ENCODE peak calls at places on chromosomes 2 and 18, in nine cellular contexts. One of them, this sample, is unnamed.

GRCh38 chr18:10234281-10234680 is 220.2 kb upstream of the APCDD1 start:
- DNase-seq in activated naive CD4-positive, alpha-beta T cell treated with Interleukin-2 at 50 U/mL for 16 hours: no peak
- DNase-seq in left ventricle myocardium superior: no peak
- DNase-seq in stimulated activated CD4-positive, alpha-beta T cell treated with anti-CD3 and anti-CD28 coated beads, Interleukin-4, amount 100 ng/mL, for 1 hour: no peak
- DNase-seq in GM13976: no peak
- DNase-seq in ureter: no peak
- DNase-seq in GM12892: no peak
- DNase-seq in NCI-H460: no peak
- DNase-seq in colonic mucosa: no peak
- DNase-seq in this sample: no peak

GRCh38 chr2:26172866-26173595 is at the start of gene GAREM2:
- DNase-seq in activated naive CD4-positive, alpha-beta T cell treated with Interleukin-2 at 50 U/mL for 16 hours: no peak
- DNase-seq in left ventricle myocardium superior: no peak
- DNase-seq in stimulated activated CD4-positive, alpha-beta T cell treated with anti-CD3 and anti-CD28 coated beads, Interleukin-4, amount 100 ng/mL, for 1 hour: no peak
- DNase-seq in GM13976: no peak
- DNase-seq in ureter: no peak
- DNase-seq in GM12892: peak
- DNase-seq in NCI-H460: no peak
- DNase-seq in colonic mucosa: no peak
- DNase-seq in this sample: no peak

GRCh38 chr2:8572712-8573233 is 109.1 kb upstream of the ID2 start:
- DNase-seq in activated naive CD4-positive, alpha-beta T cell treated with Interleukin-2 at 50 U/mL for 16 hours: no peak
- DNase-seq in left ventricle myocardium superior: no peak
- DNase-seq in stimulated activated CD4-positive, alpha-beta T cell treated with anti-CD3 and anti-CD28 coated beads, Interleukin-4, amount 100 ng/mL, for 1 hour: no peak
- DNase-seq in GM13976: no peak
- DNase-seq in ureter: no peak
- DNase-seq in GM12892: no peak
- DNase-seq in NCI-H460: no peak
- DNase-seq in colonic mucosa: no peak
- DNase-seq in this sample: no peak

GRCh38 chr18:13276530-13277520 is 58.3 kb downstream of the LDLRAD4 start:
- DNase-seq in activated naive CD4-positive, alpha-beta T cell treated with Interleukin-2 at 50 U/mL for 16 hours: peak
- DNase-seq in left ventricle myocardium superior: no peak
- DNase-seq in stimulated activated CD4-positive, alpha-beta T cell treated with anti-CD3 and anti-CD28 coated beads, Interleukin-4, amount 100 ng/mL, for 1 hour: no peak
- DNase-seq in GM13976: no peak
- DNase-seq in ureter: no peak
- DNase-seq in GM12892: no peak
- DNase-seq in NCI-H460: no peak
- DNase-seq in colonic mucosa: no peak
- DNase-seq in this sample: no peak

GRCh38 chr2:133819906-133820305 is 251.6 kb upstream of the NCKAP5 start:
- DNase-seq in activated naive CD4-positive, alpha-beta T cell treated with Interleukin-2 at 50 U/mL for 16 hours: no peak
- DNase-seq in left ventricle myocardium superior: no peak
- DNase-seq in stimulated activated CD4-positive, alpha-beta T cell treated with anti-CD3 and anti-CD28 coated beads, Interleukin-4, amount 100 ng/mL, for 1 hour: no peak
- DNase-seq in GM13976: no peak
- DNase-seq in ureter: no peak
- DNase-seq in GM12892: no peak
- DNase-seq in NCI-H460: no peak
- DNase-seq in colonic mucosa: no peak
- DNase-seq in this sample: no peak

GRCh38 chr2:202870431-202871160 is 970 bp downstream of the ICA1L start:
- DNase-seq in activated naive CD4-positive, alpha-beta T cell treated with Interleukin-2 at 50 U/mL for 16 hours: peak
- DNase-seq in left ventricle myocardium superior: peak
- DNase-seq in stimulated activated CD4-positive, alpha-beta T cell treated with anti-CD3 and anti-CD28 coated beads, Interleukin-4, amount 100 ng/mL, for 1 hour: peak
- DNase-seq in GM13976: peak
- DNase-seq in ureter: peak
- DNase-seq in GM12892: peak
- DNase-seq in NCI-H460: peak
- DNase-seq in colonic mucosa: peak
- DNase-seq in this sample: peak

GRCh38 chr2:207869784-207870778 is 100.4 kb upstream of the FZD5 start:
- DNase-seq in activated naive CD4-positive, alpha-beta T cell treated with Interleukin-2 at 50 U/mL for 16 hours: no peak
- DNase-seq in left ventricle myocardium superior: no peak
- DNase-seq in stimulated activated CD4-positive, alpha-beta T cell treated with anti-CD3 and anti-CD28 coated beads, Interleukin-4, amount 100 ng/mL, for 1 hour: no peak
- DNase-seq in GM13976: no peak
- DNase-seq in ureter: no peak
- DNase-seq in GM12892: no peak
- DNase-seq in NCI-H460: peak
- DNase-seq in colonic mucosa: peak
- DNase-seq in this sample: no peak

GRCh38 chr18:23887493-23887892 is 127.1 kb upstream of the TTC39C start:
- DNase-seq in activated naive CD4-positive, alpha-beta T cell treated with Interleukin-2 at 50 U/mL for 16 hours: no peak
- DNase-seq in left ventricle myocardium superior: peak
- DNase-seq in stimulated activated CD4-positive, alpha-beta T cell treated with anti-CD3 and anti-CD28 coated beads, Interleukin-4, amount 100 ng/mL, for 1 hour: no peak
- DNase-seq in GM13976: no peak
- DNase-seq in ureter: no peak
- DNase-seq in GM12892: no peak
- DNase-seq in NCI-H460: no peak
- DNase-seq in colonic mucosa: no peak
- DNase-seq in this sample: no peak

GRCh38 chr2:156901373-156902031 is 356.0 kb upstream of the GALNT5 start:
- DNase-seq in activated naive CD4-positive, alpha-beta T cell treated with Interleukin-2 at 50 U/mL for 16 hours: no peak
- DNase-seq in left ventricle myocardium superior: no peak
- DNase-seq in stimulated activated CD4-positive, alpha-beta T cell treated with anti-CD3 and anti-CD28 coated beads, Interleukin-4, amount 100 ng/mL, for 1 hour: no peak
- DNase-seq in GM13976: no peak
- DNase-seq in ureter: no peak
- DNase-seq in GM12892: no peak
- DNase-seq in NCI-H460: no peak
- DNase-seq in colonic mucosa: no peak
- DNase-seq in this sample: no peak

GRCh38 chr2:202017940-202018339 is 15.7 kb upstream of the FZD7 start:
- DNase-seq in activated naive CD4-positive, alpha-beta T cell treated with Interleukin-2 at 50 U/mL for 16 hours: no peak
- DNase-seq in left ventricle myocardium superior: no peak
- DNase-seq in stimulated activated CD4-positive, alpha-beta T cell treated with anti-CD3 and anti-CD28 coated beads, Interleukin-4, amount 100 ng/mL, for 1 hour: no peak
- DNase-seq in GM13976: no peak
- DNase-seq in ureter: no peak
- DNase-seq in GM12892: no peak
- DNase-seq in NCI-H460: no peak
- DNase-seq in colonic mucosa: no peak
- DNase-seq in this sample: no peak